ENCODE peak calls at places on chromosomes 5 and 9, in four cellular contexts. H is GM12878, F is K562, B is HepG2. W is an unnamed sample.

GRCh38 chr5:40073927-40074326 is 605.8 kb upstream of the PTGER4 start:
- DNase-seq in F (no peak), H (no peak), B (no peak), W (no peak)

GRCh38 chr9:91160599-91161464 is 200.9 kb downstream of the AUH start:
- DNase-seq in F (no peak), H (no peak), B (no peak), W (no peak)

GRCh38 chr9:114737118-114737517 is 55.1 kb upstream of the TEX48 start:
- DNase-seq in F (no peak), H (no peak), B (no peak), W (no peak)

GRCh38 chr5:119537704-119538103 is 85.4 kb downstream of the HSD17B4 start:
- DNase-seq in B (no peak), H (peak), F (no peak), W (no peak)

GRCh38 chr5:136225796-136226195 is 32.8 kb upstream of the SMIM32 start:
- DNase-seq in B (no peak), H (no peak), F (no peak), W (no peak)

GRCh38 chr5:3963662-3964061 is 368.0 kb downstream of the IRX1 start:
- DNase-seq in H (no peak), F (no peak), B (no peak), W (no peak)

GRCh38 chr9:70609542-70610286 is 195.3 kb upstream of the KLF9 start:
- DNase-seq in F (no peak), B (no peak), H (no peak), W (no peak)

GRCh38 chr5:159240301-159240870 is 22.7 kb upstream of the UBLCP1 start:
- DNase-seq in B (no peak), F (no peak), H (no peak), W (no peak)

GRCh38 chr9:107587175-107587963 is 97.8 kb upstream of the KLF4 start:
- DNase-seq in F (no peak), B (no peak), H (no peak), W (no peak)

GRCh38 chr9:83937861-83938455 is 16.7 kb upstream of the KIF27 start:
- DNase-seq in H (no peak), F (peak), B (peak), W (no peak)

GRCh38 chr5:77008413-77008812 is 21.8 kb upstream of the AGGF1 start:
- DNase-seq in H (no peak), F (no peak), B (no peak), W (no peak)

GRCh38 chr5:88799976-88800375 is 83.0 kb downstream of the MEF2C start:
- DNase-seq in F (no peak), H (no peak), B (no peak), W (no peak)

GRCh38 chr5:119355636-119356383 is at the start of gene TNFAIP8:
- DNase-seq in F (peak), B (peak), H (no peak), W (peak)

GRCh38 chr5:150063638-150064037 is 22.7 kb downstream of the CSF1R start:
- DNase-seq in F (no peak), H (no peak), B (no peak), W (no peak)

GRCh38 chr9:137301086-137301947 is 754 bp downstream of the NRARP start:
- DNase-seq in F (peak), B (no peak), H (no peak), W (peak)

GRCh38 chr5:78544531-78545200 is 103.9 kb downstream of the LHFPL2 start:
- DNase-seq in F (peak), B (no peak), H (peak), W (no peak)

GRCh38 chr5:142244440-142244839 is 80.4 kb downstream of the SPRY4 start:
- DNase-seq in H (no peak), B (no peak), F (no peak), W (no peak)

GRCh38 chr9:21711504-21711903 is 90.9 kb upstream of the MTAP start:
- DNase-seq in F (no peak), B (no peak), H (no peak), W (no peak)

GRCh38 chr9:136135326-136136126 is 16.9 kb upstream of the TMEM250 start:
- DNase-seq in B (no peak), H (no peak), F (no peak), W (no peak)

GRCh38 chr5:76849767-76850291 is at the start of gene S100Z:
- DNase-seq in F (peak), H (no peak), B (no peak), W (no peak)

GRCh38 chr9:4259489-4259888 is 40.4 kb downstream of the GLIS3 start:
- DNase-seq in H (no peak), B (no peak), F (no peak), W (no peak)

GRCh38 chr5:40678021-40678939 is 1.4 kb upstream of the PTGER4 start:
- DNase-seq in B (no peak), H (no peak), F (no peak), W (no peak)

GRCh38 chr9:16213781-16214515 is 656.5 kb downstream of the BNC2 start:
- DNase-seq in H (no peak), F (no peak), B (no peak), W (no peak)

GRCh38 chr5:84383296-84383815 is 1.3 kb downstream of the EDIL3 start:
- DNase-seq in B (no peak), H (no peak), F (no peak), W (no peak)

GRCh38 chr9:128102196-128102595 is 25.3 kb downstream of the PTGES2 start:
- DNase-seq in F (no peak), H (no peak), B (no peak), W (no peak)

GRCh38 chr9:133731876-133732321 is 6.3 kb downstream of the SARDH start:
- DNase-seq in H (no peak), B (peak), F (peak), W (peak)
- TF ChIP-seq TCF7 in H (no peak), B (no peak), F (no peak), W (no peak)

GRCh38 chr9:2340046-2340760 is 281.4 kb upstream of the VLDLR start:
- DNase-seq in H (no peak), B (no peak), F (no peak), W (no peak)

GRCh38 chr9:2337131-2337530 is 284.5 kb upstream of the VLDLR start:
- DNase-seq in H (no peak), B (no peak), F (no peak), W (no peak)

GRCh38 chr9:2337602-2338001 is 284.0 kb upstream of the VLDLR start:
- DNase-seq in H (no peak), F (no peak), B (no peak), W (no peak)

GRCh38 chr9:2338770-2339169 is 282.8 kb upstream of the VLDLR start:
- DNase-seq in B (no peak), F (no peak), H (no peak), W (no peak)

GRCh38 chr9:2339416-2339815 is 282.2 kb upstream of the VLDLR start:
- DNase-seq in B (no peak), H (no peak), F (no peak), W (no peak)
- TF ChIP-seq MAX in B (no peak), H (no peak), F (no peak), W (no peak)

GRCh38 chr5:147645172-147645571 is 135.3 kb upstream of the DPYSL3 start:
- DNase-seq in F (no peak), H (no peak), B (peak), W (no peak)

GRCh38 chr5:147642666-147643065 is 132.8 kb upstream of the DPYSL3 start:
- DNase-seq in H (no peak), B (no peak), F (no peak), W (no peak)

GRCh38 chr5:147643142-147643541 is 133.3 kb upstream of the DPYSL3 start:
- DNase-seq in H (no peak), F (no peak), B (no peak), W (no peak)

DNA sequence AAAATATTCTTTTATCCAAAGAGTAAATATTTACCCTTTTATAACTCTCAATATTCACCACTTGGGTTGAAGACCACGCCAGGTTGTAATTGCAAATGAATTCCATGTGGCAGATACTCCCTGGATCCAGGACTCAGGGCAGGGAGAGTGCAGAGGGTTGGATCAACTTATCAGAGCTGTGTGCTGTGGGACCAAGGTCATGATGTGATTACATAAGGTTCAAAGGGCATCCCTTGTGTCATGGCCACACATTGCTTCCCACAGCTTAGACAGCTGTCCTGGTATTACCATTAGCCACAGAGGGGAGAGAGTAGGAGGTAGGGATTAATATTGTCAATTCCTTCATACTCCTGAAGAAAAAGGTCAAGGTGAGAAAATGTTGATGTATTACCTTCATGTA is 133.9 kb downstream of the JAKMIP2 start:
- DNase-seq in F (no peak), H (no peak), B (peak), W (no peak)
- TF ChIP-seq USF2 in F (no peak), H (no peak), B (no peak), W (no peak)

GRCh38 chr5:2009986-2010914 is 127.5 kb upstream of the IRX4 start:
- DNase-seq in B (no peak), H (no peak), F (no peak), W (no peak)
- TF ChIP-seq TCF7 in B (no peak), H (no peak), F (no peak), W (no peak)